ENCODE peak calls at places on chromosomes 3 and 15, in seven cellular contexts. Q, E, N, F, U, K and O are unnamed samples.

GRCh38 chr3:2908693-2909351 is 201.4 kb downstream of the IL5RA start:
- DNase-seq in F (no peak), E (no peak), Q (no peak), N (no peak), U (no peak), K (no peak), O (no peak)

GRCh38 chr15:85955501-85956391 is 123.9 kb upstream of the AGBL1 start:
- DNase-seq in K (no peak), U (no peak), F (no peak), N (no peak), Q (no peak), E (no peak), O (no peak)

GRCh38 chr3:5198986-5199731 is 11.7 kb downstream of the EDEM1 start:
- DNase-seq in E (no peak), Q (no peak), K (no peak), F (no peak), N (no peak), U (no peak), O (no peak)

GRCh38 chr15:50261979-50262378 is 3.5 kb downstream of the HDC start:
- DNase-seq in K (no peak), F (no peak), Q (no peak), U (no peak), N (no peak), E (no peak), O (no peak)

GRCh38 chr3:46860381-46861292 is 2.6 kb downstream of the MYL3 start:
- DNase-seq in F (no peak), E (no peak), Q (peak), U (peak), K (peak), N (peak), O (peak)

GRCh38 chr3:67018105-67018788 is 20.1 kb downstream of the KBTBD8 start:
- DNase-seq in K (no peak), N (peak), E (no peak), Q (no peak), U (no peak), F (no peak), O (no peak)

GRCh38 chr3:168534761-168535160 is 439.0 kb upstream of the GOLIM4 start:
- DNase-seq in Q (no peak), K (no peak), N (no peak), E (no peak), U (no peak), F (no peak), O (no peak)

GRCh38 chr15:58604455-58604923 is 145.0 kb downstream of the ADAM10 start:
- DNase-seq in F (no peak), E (no peak), N (no peak), K (no peak), U (no peak), Q (no peak), O (no peak)

GRCh38 chr15:58267026-58267425 is 128.8 kb downstream of the AQP9 start:
- DNase-seq in U (no peak), E (no peak), F (no peak), N (no peak), Q (no peak), K (no peak), O (no peak)

GRCh38 chr3:147422934-147423599 is 13.9 kb downstream of the ZIC1 start:
- DNase-seq in N (no peak), F (no peak), K (no peak), E (no peak), Q (no peak), U (no peak), O (no peak)

GRCh38 chr15:76793162-76793561 is 112.0 kb downstream of the SCAPER start:
- DNase-seq in F (no peak), U (no peak), K (no peak), E (no peak), N (no peak), Q (no peak), O (no peak)

GRCh38 chr3:194332858-194333211 is 18.3 kb downstream of the CPN2 start:
- DNase-seq in Q (no peak), N (no peak), E (no peak), U (no peak), K (no peak), F (no peak), O (no peak)

GRCh38 chr15:55289011-55289572 is 521 bp downstream of the RAB27A start:
- DNase-seq in K (peak), F (no peak), U (peak), N (peak), Q (peak), E (no peak), O (no peak)

GRCh38 chr15:77013786-77014136 is 18.8 kb downstream of the PSTPIP1 start:
- DNase-seq in F (peak), Q (no peak), E (no peak), U (no peak), N (no peak), K (peak), O (no peak)

GRCh38 chr3:56915969-56916586 is 114.3 kb upstream of the ARHGEF3 start:
- DNase-seq in N (no peak), F (peak), U (no peak), K (peak), Q (no peak), E (no peak), O (peak)

GRCh38 chr3:124634210-124635168 is 95.8 kb upstream of the UMPS start:
- DNase-seq in U (no peak), Q (no peak), E (no peak), N (no peak), K (no peak), F (no peak), O (no peak)

GRCh38 chr3:99111235-99111634 is 209.7 kb upstream of the DCBLD2 start:
- DNase-seq in K (no peak), F (no peak), N (no peak), U (no peak), Q (no peak), E (no peak), O (no peak)

GRCh38 chr15:83320404-83320803 is 35.9 kb upstream of the BNC1 start:
- DNase-seq in Q (no peak), F (no peak), K (no peak), N (no peak), E (no peak), U (no peak), O (no peak)

GRCh38 chr3:66092175-66092990 is 53.7 kb upstream of the MAGI1 start:
- DNase-seq in E (no peak), F (no peak), Q (peak), N (no peak), U (no peak), K (no peak), O (no peak)